ENCODE peak calls at places on chromosomes 13 and 19, in six cellular contexts. S is suprapubic skin, P is mucosa of descending colon, B is left lung, T is colonic mucosa, G is lung. N is an unnamed sample.

GRCh38 chr13:37715606-37716015 is 117.0 kb upstream of the POSTN start:
- DNase-seq in G (no peak), P (no peak), S (no peak), B (no peak), T (no peak), N (no peak)

GRCh38 chr19:41785653-41786052 is 10.7 kb upstream of the CEACAM3 start:
- DNase-seq in P (peak), B (no peak), G (peak), T (peak), S (no peak), N (peak)

GRCh38 chr19:2208975-2209374 is 27.2 kb downstream of the PLEKHJ1 start:
- DNase-seq in P (no peak), S (no peak), T (no peak), B (no peak), G (no peak), N (no peak)

GRCh38 chr19:18895038-18895827 is 725 bp downstream of the CERS1 start:
- DNase-seq in B (no peak), P (peak), S (no peak), G (no peak), T (no peak), N (peak)

GRCh38 chr19:43634877-43635560 is 4.6 kb downstream of the CADM4 start:
- DNase-seq in B (peak), S (peak), T (no peak), G (no peak), P (no peak), N (no peak)

GRCh38 chr19:49150106-49150943 is 4.9 kb downstream of the HRC start:
- DNase-seq in G (peak), P (peak), B (peak), T (peak), S (peak), N (peak)

GRCh38 chr13:20609145-20609544 is 42.2 kb downstream of the IFT88 start:
- DNase-seq in B (no peak), S (no peak), T (no peak), P (no peak), G (no peak), N (no peak)

GRCh38 chr13:82447452-82448030 is 1434.7 kb downstream of the SLITRK1 start:
- DNase-seq in P (no peak), T (no peak), S (no peak), B (no peak), G (no peak), N (no peak)

DNA sequence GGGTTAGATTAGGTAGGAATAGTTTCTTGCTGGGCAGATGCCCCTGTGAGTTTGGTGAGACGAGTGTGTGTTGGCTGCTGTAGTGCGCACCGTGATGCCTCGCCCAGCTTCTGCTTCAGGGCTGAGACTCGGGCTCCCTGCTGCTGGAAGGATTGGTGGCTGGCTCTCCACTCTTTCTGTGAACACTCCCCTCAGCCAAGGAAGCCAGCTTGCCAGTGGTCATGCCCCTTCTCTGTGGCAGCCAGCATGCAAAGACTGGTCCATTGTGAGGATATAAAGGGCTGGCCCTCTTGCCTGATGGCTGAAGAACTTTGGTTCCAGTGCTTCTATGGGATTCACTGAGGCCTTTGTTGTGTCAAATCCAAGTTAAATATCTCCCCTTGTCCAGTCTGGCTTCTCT is 2.9 kb upstream of the HTR2A start:
- DNase-seq in P (no peak), B (peak), S (no peak), T (no peak), G (no peak), N (no peak)
- TF ChIP-seq CTCF in P (no peak), B (no peak), S (no peak), T (no peak), G (no peak), N (no peak)

GRCh38 chr13:113207890-113208423 is 512 bp downstream of the PCID2 start:
- DNase-seq in B (peak), S (no peak), T (peak), G (no peak), P (peak), N (no peak)
- TF ChIP-seq CTCF in B (no peak), S (no peak), T (no peak), G (no peak), P (no peak), N (no peak)

DNA sequence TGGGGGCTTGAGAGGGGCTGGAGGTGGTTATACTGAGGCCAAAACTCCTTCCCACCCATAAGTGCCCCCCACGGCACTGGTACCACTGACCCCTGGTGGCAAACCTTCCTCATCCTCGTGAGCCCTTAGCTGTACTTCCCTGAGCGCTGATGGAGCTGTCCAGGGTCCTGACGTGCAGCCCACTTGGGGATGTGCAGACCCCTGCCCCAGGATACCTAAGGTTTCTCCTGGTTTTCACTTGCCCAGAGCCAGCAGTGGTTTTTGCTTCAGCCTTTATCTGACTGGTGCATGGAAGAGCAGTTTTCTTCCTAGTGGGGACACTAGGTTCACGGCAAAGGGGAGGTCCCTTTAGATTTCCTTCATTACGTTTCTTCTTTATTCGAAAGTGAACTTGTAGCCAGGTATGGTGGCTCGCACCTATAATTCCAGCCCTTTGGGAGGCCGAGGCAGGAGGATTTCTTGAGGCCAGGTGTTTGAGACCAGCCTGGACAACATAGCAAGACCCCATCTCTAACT is 28.7 kb upstream of the KCTD15 start:
- DNase-seq in P (peak), T (no peak), B (no peak), S (no peak), G (no peak), N (no peak)
- TF ChIP-seq CTCF in P (no peak), T (no peak), B (no peak), S (no peak), G (no peak), N (peak)

DNA sequence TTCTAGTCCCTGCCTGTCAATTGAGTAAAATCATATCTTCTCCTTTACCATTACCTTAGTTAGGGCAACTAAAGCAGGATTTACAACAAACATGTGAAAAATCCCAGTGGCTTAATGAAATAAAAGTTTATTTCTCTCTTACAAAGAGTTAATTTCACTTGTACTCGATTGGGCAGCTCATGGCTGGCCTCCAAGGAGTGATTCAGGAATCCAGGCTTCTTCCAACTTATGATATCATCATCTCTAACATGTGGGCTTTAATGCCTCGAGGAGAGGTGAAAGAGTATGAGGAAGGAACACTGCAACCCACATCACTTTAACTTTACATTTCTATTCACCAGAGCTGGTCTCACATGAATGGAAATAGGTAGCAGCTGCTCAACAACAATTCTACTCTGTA is 725.3 kb upstream of the SLITRK1 start:
- DNase-seq in P (no peak), T (no peak), B (no peak), G (no peak), S (no peak), N (no peak)
- TF ChIP-seq CTCF in P (no peak), T (no peak), B (no peak), G (no peak), S (no peak), N (no peak)

DNA sequence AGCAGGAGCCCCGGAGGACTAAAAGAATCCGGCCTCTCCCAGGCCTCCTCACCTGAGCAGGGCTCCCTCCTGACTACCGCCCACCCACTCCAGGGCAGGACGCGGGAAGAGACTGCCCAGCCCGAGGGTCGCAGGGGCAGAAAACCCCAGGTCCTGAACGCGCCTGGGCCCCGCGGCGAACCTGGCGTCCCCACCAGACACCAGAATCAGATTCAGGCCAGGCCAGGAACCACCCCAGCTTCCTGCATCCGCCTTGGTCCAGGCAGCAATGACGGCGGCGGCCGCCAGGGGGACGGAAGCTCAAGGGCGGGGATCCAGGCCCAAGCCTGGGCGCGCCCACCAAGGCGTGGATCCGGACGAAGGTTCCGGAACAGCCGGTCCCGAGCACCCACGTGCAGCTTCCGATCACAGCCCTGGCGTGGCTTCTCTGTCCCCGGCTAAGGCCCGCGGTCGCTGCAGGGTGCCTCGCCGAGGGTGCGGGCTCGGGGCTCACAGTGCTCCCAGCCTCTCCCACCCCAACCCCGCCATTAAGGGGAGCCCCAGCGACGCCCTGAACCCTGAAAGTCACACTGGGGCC is 3.6 kb downstream of the LGALS7 start:
- DNase-seq in B (peak), S (peak), G (peak), T (peak), P (peak), N (no peak)
- TF ChIP-seq CTCF in B (peak), S (peak), G (peak), T (peak), P (peak), N (peak)

N was measured in D721Med.